ENCODE peak calls at places on chromosomes 5 and 9, in four cellular contexts. One of them, this sample, is unnamed.

GRCh38 chr9:127166651-127167524 is 44.5 kb upstream of the ANGPTL2 start:
- DNase-seq in OCI-LY7: peak
- DNase-seq in transverse colon: peak
- DNase-seq in CD8-positive, alpha-beta T cell: no peak
- DNase-seq in this sample: peak

GRCh38 chr5:111853748-111854147 is 96.8 kb upstream of the NREP start:
- DNase-seq in CD8-positive, alpha-beta T cell: no peak
- DNase-seq in OCI-LY7: peak
- DNase-seq in transverse colon: no peak
- DNase-seq in this sample: peak

GRCh38 chr5:173890195-173890951 is 2.2 kb downstream of the CPEB4 start:
- DNase-seq in CD8-positive, alpha-beta T cell: no peak
- DNase-seq in transverse colon: no peak
- DNase-seq in OCI-LY7: peak
- DNase-seq in this sample: no peak

GRCh38 chr5:173770637-173771036 is 117.5 kb upstream of the CPEB4 start:
- DNase-seq in CD8-positive, alpha-beta T cell: no peak
- DNase-seq in transverse colon: no peak
- DNase-seq in OCI-LY7: no peak
- DNase-seq in this sample: no peak

GRCh38 chr5:137617806-137618205 is 118.1 kb downstream of the KLHL3 start:
- DNase-seq in OCI-LY7: no peak
- DNase-seq in transverse colon: no peak
- DNase-seq in CD8-positive, alpha-beta T cell: no peak
- DNase-seq in this sample: no peak

GRCh38 chr5:167050568-167051214 is 1240.8 kb upstream of the WWC1 start:
- DNase-seq in OCI-LY7: no peak
- DNase-seq in transverse colon: no peak
- DNase-seq in CD8-positive, alpha-beta T cell: no peak
- DNase-seq in this sample: no peak

GRCh38 chr9:78985084-78985738 is 586.6 kb upstream of the TLE4 start:
- DNase-seq in CD8-positive, alpha-beta T cell: no peak
- DNase-seq in transverse colon: no peak
- DNase-seq in OCI-LY7: no peak
- DNase-seq in this sample: no peak

GRCh38 chr9:98365227-98365669 is 109.8 kb upstream of the TBC1D2 start:
- DNase-seq in OCI-LY7: peak
- DNase-seq in CD8-positive, alpha-beta T cell: no peak
- DNase-seq in transverse colon: no peak
- DNase-seq in this sample: no peak

GRCh38 chr5:2696156-2696807 is 55.2 kb downstream of the IRX2 start:
- DNase-seq in CD8-positive, alpha-beta T cell: no peak
- DNase-seq in transverse colon: no peak
- DNase-seq in OCI-LY7: no peak
- DNase-seq in this sample: no peak

GRCh38 chr5:150065346-150065745 is 21.0 kb downstream of the CSF1R start:
- DNase-seq in transverse colon: peak
- DNase-seq in OCI-LY7: no peak
- DNase-seq in CD8-positive, alpha-beta T cell: no peak
- DNase-seq in this sample: no peak

GRCh38 chr5:96654209-96654608 is 8.0 kb upstream of the CAST start:
- DNase-seq in OCI-LY7: no peak
- DNase-seq in transverse colon: no peak
- DNase-seq in CD8-positive, alpha-beta T cell: no peak
- DNase-seq in this sample: no peak
- TF ChIP-seq CTCF in OCI-LY7: no peak
- TF ChIP-seq CTCF in transverse colon: no peak
- TF ChIP-seq CTCF in CD8-positive, alpha-beta T cell: no peak
- TF ChIP-seq CTCF in this sample: no peak

DNA sequence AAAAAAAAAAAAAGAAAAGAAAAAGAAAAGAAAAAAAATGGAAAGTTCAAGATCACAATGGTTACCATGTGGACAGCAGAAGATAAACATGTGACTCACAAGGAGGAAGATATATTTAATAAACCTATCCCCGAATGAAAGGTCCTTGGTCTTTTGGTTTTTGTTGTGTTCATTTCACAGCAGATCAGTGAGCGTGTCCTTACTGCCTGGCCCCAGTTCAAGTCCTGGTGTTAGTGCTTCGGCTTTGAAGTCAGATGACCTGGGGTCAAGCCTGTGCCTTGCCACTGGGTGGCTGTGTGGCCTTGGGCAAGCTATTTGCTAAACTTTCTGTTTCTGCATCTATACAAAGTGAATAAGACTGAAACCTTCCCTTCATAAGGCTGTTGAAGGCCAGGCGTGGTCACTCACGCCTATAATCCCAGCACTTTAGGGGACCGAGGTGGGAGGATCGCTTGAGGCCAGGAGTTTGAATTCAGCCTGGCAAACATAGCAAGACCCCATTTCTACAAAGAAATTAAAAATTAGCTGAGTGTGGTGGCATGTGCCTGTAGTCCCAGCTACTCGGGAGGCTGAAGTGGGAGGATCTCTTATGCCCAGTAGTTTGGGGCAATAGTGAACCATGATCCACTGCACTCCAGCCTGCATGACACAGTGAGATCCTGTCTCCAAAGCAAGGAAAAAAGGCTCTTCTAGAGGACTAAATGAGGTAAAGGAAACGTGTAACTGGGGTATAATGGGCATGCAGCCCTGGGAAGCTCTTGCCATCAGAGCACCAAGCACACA is 94.5 kb upstream of the SPATA31D4 start:
- DNase-seq in transverse colon: no peak
- DNase-seq in OCI-LY7: no peak
- DNase-seq in CD8-positive, alpha-beta T cell: no peak
- DNase-seq in this sample: no peak
- TF ChIP-seq CTCF in transverse colon: no peak
- TF ChIP-seq CTCF in OCI-LY7: no peak
- TF ChIP-seq CTCF in CD8-positive, alpha-beta T cell: no peak
- TF ChIP-seq CTCF in this sample: no peak

DNA sequence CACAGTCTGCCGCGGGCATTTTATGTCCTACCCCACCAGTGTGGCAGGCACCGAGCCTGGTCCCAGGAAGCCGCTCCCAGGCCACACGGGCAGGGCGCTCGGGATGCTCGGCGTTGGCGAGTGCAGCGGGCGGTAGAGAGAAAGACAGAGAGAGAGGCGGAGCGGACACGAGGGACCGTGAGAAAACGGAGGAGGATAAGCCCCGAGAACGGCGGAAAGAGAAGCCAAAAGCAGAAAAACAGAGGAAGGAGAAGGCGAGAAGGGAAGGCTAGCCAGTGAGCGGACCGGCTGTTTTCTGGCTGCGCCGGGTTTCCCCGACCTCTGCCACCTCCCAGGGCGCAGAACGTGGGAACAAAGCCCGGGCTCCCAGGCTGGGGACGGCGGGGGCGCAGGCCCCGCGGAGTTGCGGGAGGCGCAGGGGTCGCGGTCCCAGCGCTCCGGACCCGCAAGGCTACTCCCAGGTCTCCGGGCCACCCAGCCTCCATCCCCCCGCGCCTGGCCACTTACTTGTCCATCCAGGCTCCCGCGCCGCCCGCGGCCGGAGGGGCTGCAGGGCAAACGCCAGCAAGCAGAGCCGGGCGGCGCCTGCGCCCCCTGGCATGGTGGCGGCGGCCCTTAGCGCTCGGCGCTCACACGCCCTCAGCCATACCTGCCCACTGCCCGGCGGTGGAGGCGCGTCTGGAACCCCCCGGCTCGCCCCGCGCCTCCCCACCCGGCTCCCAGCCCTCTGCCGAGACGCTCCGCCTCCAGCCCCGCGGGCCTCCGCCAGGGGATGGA is at the start of gene ADAM19:
- DNase-seq in CD8-positive, alpha-beta T cell: no peak
- DNase-seq in OCI-LY7: peak
- DNase-seq in transverse colon: peak
- DNase-seq in this sample: peak
- TF ChIP-seq CTCF in CD8-positive, alpha-beta T cell: no peak
- TF ChIP-seq CTCF in OCI-LY7: peak
- TF ChIP-seq CTCF in transverse colon: peak
- TF ChIP-seq CTCF in this sample: peak

DNA sequence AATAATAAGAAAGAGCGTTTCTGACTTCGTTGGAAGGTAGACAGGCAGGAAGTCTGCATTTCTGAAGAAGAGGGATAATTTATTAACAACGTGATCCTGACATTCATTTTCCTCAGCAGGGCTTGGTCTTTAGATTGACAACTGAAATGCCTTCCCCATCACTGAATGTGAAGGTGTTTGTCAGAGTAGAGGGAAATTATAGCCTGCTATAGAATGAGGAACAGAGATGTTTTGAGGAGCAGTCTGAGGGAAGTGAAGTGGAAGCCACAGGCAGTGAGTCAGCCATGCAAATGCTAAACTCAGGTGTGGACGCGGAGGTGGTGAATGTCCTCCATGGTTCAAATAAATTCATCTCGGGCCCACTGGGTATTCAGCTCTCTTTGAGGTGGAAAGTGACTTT is 30.5 kb downstream of the C7 start:
- DNase-seq in transverse colon: no peak
- DNase-seq in OCI-LY7: no peak
- DNase-seq in CD8-positive, alpha-beta T cell: no peak
- DNase-seq in this sample: no peak
- TF ChIP-seq CTCF in transverse colon: no peak
- TF ChIP-seq CTCF in OCI-LY7: no peak
- TF ChIP-seq CTCF in CD8-positive, alpha-beta T cell: no peak
- TF ChIP-seq CTCF in this sample: no peak

GRCh38 chr9:121720992-121721350 is 69.5 kb downstream of the DAB2IP start:
- DNase-seq in OCI-LY7: peak
- DNase-seq in transverse colon: no peak
- DNase-seq in CD8-positive, alpha-beta T cell: no peak
- DNase-seq in this sample: no peak
- TF ChIP-seq CTCF in OCI-LY7: peak
- TF ChIP-seq CTCF in transverse colon: no peak
- TF ChIP-seq CTCF in CD8-positive, alpha-beta T cell: no peak
- TF ChIP-seq CTCF in this sample: no peak

GRCh38 chr9:104494808-104495207 is 9.3 kb upstream of the OR13F1 start:
- DNase-seq in CD8-positive, alpha-beta T cell: no peak
- DNase-seq in transverse colon: no peak
- DNase-seq in OCI-LY7: peak
- DNase-seq in this sample: no peak
- TF ChIP-seq CTCF in CD8-positive, alpha-beta T cell: no peak
- TF ChIP-seq CTCF in transverse colon: no peak
- TF ChIP-seq CTCF in OCI-LY7: peak
- TF ChIP-seq CTCF in this sample: no peak